ENCODE peak calls at places on chromosomes 13 and 19, in five cellular contexts. V is adrenal gland, B is spleen, G is H1, Z is Peyer's patch. E is an unnamed sample.

GRCh38 chr19:35973487-35973886 is 21.5 kb upstream of the SDHAF1 start:
- DNase-seq in V (no peak), B (no peak), G (no peak), Z (no peak), E (no peak)

GRCh38 chr19:45406957-45407375 is 522 bp downstream of the POLR1G start:
- DNase-seq in V (no peak), B (no peak), G (no peak), Z (no peak), E (no peak)

GRCh38 chr13:43377149-43377548 is 353.8 kb downstream of the DNAJC15 start:
- DNase-seq in V (no peak), B (no peak), G (no peak), Z (no peak), E (peak; percentile 30)

GRCh38 chr13:112837371-112838037 is 131.5 kb upstream of the MCF2L start:
- DNase-seq in V (no peak), B (no peak), G (no peak), Z (peak; percentile 23), E (no peak)

GRCh38 chr13:37651891-37652290 is 53.3 kb upstream of the POSTN start:
- DNase-seq in V (no peak), B (no peak), G (no peak), Z (no peak), E (no peak)

GRCh38 chr19:42422576-42423461 is 4.4 kb downstream of the LIPE start:
- DNase-seq in V (no peak), B (peak; percentile 82), G (no peak), Z (peak; percentile 87), E (no peak)

GRCh38 chr13:37448072-37448471 is 150.5 kb downstream of the POSTN start:
- DNase-seq in V (no peak), B (no peak), G (no peak), Z (no peak), E (no peak)

GRCh38 chr13:60852886-60853285 is 455.9 kb downstream of the TDRD3 start:
- DNase-seq in V (no peak), B (no peak), G (no peak), Z (no peak), E (no peak)

GRCh38 chr13:79799466-79799865 is 318.5 kb downstream of the NDFIP2 start:
- DNase-seq in V (no peak), B (no peak), G (no peak), Z (no peak), E (no peak)

GRCh38 chr19:13689050-13689449 is 75.3 kb upstream of the MRI1 start:
- DNase-seq in V (no peak), B (no peak), G (no peak), Z (no peak), E (no peak)

GRCh38 chr19:18091217-18091608 is 4.5 kb upstream of the IL12RB1 start:
- DNase-seq in V (peak; percentile 42), B (peak; percentile 96), G (no peak), Z (no peak), E (peak; percentile 72)

GRCh38 chr13:75870397-75870801 is 234.3 kb downstream of the LMO7 start:
- DNase-seq in V (no peak), B (no peak), G (no peak), Z (no peak), E (no peak)

GRCh38 chr13:74074723-74075122 is 59.5 kb downstream of the KLF12 start:
- DNase-seq in V (no peak), B (no peak), G (no peak), Z (no peak), E (no peak)

GRCh38 chr19:46009530-46010510 is 13.0 kb downstream of the PGLYRP1 start:
- DNase-seq in V (peak; percentile 54), B (peak; percentile 90), G (no peak), Z (peak; percentile 81), E (peak; percentile 82)

GRCh38 chr13:88097541-88097940 is 426.4 kb downstream of the SLITRK5 start:
- DNase-seq in V (no peak), B (no peak), G (no peak), Z (no peak), E (no peak)

GRCh38 chr19:35248310-35249145 is at the start of gene LSR:
- DNase-seq in V (peak; percentile 93), B (peak; percentile 94), G (peak; percentile 88), Z (peak; percentile 94), E (peak; percentile 96)

GRCh38 chr13:107642841-107643240 is 572.5 kb downstream of the LIG4 start:
- DNase-seq in V (no peak), B (no peak), G (no peak), Z (no peak), E (no peak)

GRCh38 chr19:36420961-36421748 is 2.7 kb upstream of the ZFP82 start:
- DNase-seq in V (peak; percentile 35), B (peak; percentile 68), G (no peak), Z (no peak), E (no peak)

GRCh38 chr13:59607780-59608233 is 555.9 kb downstream of the DIAPH3 start:
- DNase-seq in V (no peak), B (no peak), G (no peak), Z (no peak), E (no peak)

GRCh38 chr19:45428385-45429231 is 4.9 kb upstream of the ERCC1 start:
- DNase-seq in V (peak; percentile 62), B (no peak), G (no peak), Z (no peak), E (peak; percentile 42)

DNA sequence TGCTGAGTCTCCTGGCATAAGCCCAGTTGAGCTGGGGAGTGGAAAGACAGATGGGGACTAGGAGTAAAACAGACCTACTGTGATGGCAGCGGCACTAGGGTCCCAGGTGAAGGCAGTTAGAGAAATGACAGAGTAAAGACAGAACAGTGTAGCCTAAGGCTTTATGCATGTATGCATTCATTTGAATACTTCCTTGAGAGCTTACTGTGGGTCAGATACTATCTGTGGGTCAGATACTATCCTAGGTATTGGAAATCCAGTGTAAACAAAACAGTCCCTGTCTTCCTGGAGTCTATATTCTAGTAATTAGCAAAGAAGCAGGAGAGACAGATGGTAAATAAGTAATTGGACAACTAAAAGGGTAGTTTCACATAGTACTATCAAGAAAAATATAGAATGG is 73.7 kb upstream of the LRCH1 start:
- DNase-seq in V (no peak), B (no peak), G (no peak), Z (no peak), E (no peak)
- H3K27ac ChIP-seq in V (no peak overlapping the region), B (no peak overlapping the region), G (no peak overlapping the region), Z (no peak overlapping the region), E (no peak overlapping the region)

GRCh38 chr19:53961523-53962345 is 1.0 kb upstream of the CACNG8 start:
- DNase-seq in V (no peak), B (no peak), G (no peak), Z (no peak), E (no peak)

GRCh38 chr19:53962887-53963435 is at the start of gene CACNG8:
- DNase-seq in V (no peak), B (no peak), G (no peak), Z (no peak), E (no peak)

GRCh38 chr19:53960886-53961285 is 1.9 kb upstream of the CACNG8 start:
- DNase-seq in V (no peak), B (no peak), G (no peak), Z (no peak), E (no peak)

GRCh38 chr19:53966931-53967330 is 4.2 kb downstream of the CACNG8 start:
- DNase-seq in V (no peak), B (no peak), G (no peak), Z (no peak), E (no peak)

GRCh38 chr19:53965091-53965490 is 2.4 kb downstream of the CACNG8 start:
- DNase-seq in V (no peak), B (no peak), G (no peak), Z (no peak), E (no peak)
- H3K4me3 ChIP-seq in V (no peak overlapping the region), B (no peak overlapping the region), G (no peak overlapping the region), Z (no peak overlapping the region), E (no peak overlapping the region)

GRCh38 chr19:48551437-48552302 is at the start of gene SULT2B1:
- DNase-seq in V (no peak), B (no peak), G (no peak), Z (peak; percentile 94), E (peak; percentile 81)
- TF ChIP-seq POLR2A in V (no peak), B (no peak), G (no peak), Z (peak; percentile 79), E (no peak)

DNA sequence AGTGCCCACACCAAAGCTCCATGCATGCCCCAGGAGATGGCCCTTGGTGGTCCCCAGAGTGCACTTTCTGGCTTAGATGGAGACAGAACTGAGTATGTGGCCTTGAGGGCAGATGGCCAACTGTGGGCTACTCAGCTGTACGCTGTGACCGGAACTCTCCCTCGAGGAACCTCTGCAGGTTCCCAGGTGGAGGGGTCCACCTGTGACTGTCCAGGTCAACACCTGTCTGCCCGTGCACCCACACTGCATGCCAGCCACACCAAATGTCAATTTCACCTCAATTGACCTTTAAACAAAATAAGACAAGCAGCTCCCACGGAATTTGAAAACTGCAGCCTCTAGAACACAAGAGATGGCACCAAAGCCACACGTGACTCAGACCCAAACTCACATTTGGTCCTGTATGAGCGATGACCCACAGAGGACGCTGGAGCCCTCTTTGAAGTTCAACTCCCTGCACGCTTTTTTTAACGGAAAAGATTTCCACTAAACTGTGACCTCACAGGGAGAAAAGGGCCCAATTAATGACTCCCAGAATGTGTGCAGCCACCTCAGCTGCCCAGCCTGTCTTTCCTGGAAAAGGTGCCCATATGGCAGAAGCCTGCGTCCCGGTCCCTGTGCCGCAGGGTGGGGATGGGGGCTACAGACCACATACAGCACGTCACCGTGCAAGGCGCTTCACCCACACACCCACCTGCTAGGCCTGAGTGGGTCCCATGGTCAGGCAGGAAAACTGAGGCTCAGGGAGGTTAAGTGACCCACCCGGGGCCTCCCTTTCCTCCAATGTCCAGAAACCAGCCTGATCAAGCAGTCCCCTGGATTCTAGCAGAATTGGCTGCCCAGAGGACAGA is 47.7 kb downstream of the KLF2 start:
- DNase-seq in V (no peak), B (peak; percentile 80), G (no peak), Z (peak; percentile 47), E (no peak)
- H3K27ac ChIP-seq in V (no peak overlapping the region), B (peak overlapping the region; percentile 69), G (no peak overlapping the region), Z (peak overlapping the region; percentile 58), E (no peak overlapping the region)

GRCh38 chr19:16261584-16262370 is 62.8 kb upstream of the KLF2 start:
- DNase-seq in V (no peak), B (no peak), G (no peak), Z (no peak), E (no peak)

GRCh38 chr19:16260794-16261161 is 63.1 kb downstream of the AP1M1 start:
- DNase-seq in V (no peak), B (no peak), G (no peak), Z (no peak), E (no peak)

GRCh38 chr19:16263115-16263839 is 61.3 kb upstream of the KLF2 start:
- DNase-seq in V (no peak), B (peak; percentile 83), G (no peak), Z (no peak), E (no peak)

GRCh38 chr19:16260160-16260793 is 62.6 kb downstream of the AP1M1 start:
- DNase-seq in V (no peak), B (no peak), G (no peak), Z (no peak), E (no peak)

GRCh38 chr19:16262618-16263017 is 62.0 kb upstream of the KLF2 start:
- DNase-seq in V (no peak), B (no peak), G (no peak), Z (no peak), E (peak; percentile 88)
- H3K4me3 ChIP-seq in V (no peak overlapping the region), B (no peak overlapping the region), G (no peak overlapping the region), Z (no peak overlapping the region), E (no peak overlapping the region)